ENCODE peak calls at places on chromosomes 2 and 18, in four cellular contexts. Q is CD4-positive, CD25-positive, alpha-beta regulatory T cell; N is lower leg skin; S is T-cell. U is an unnamed sample.

GRCh38 chr2:18171191-18172139 is 293.0 kb downstream of the KCNS3 start:
- DNase-seq in Q (no peak), N (peak), S (no peak), U (peak)

GRCh38 chr2:215946581-215946980 is 66.8 kb downstream of the MREG start:
- DNase-seq in Q (no peak), N (no peak), S (no peak), U (no peak)

GRCh38 chr2:11419781-11420180 is 46.2 kb downstream of the E2F6 start:
- DNase-seq in Q (no peak), N (no peak), S (no peak), U (no peak)

GRCh38 chr18:79805926-79806487 is 8.3 kb downstream of the KCNG2 start:
- DNase-seq in Q (no peak), N (no peak), S (no peak), U (no peak)

GRCh38 chr2:222561817-222562424 is 94.0 kb downstream of the FARSB start:
- DNase-seq in Q (peak), N (peak), S (no peak), U (peak)

GRCh38 chr2:45588158-45588829 is 22.8 kb downstream of the SRBD1 start:
- DNase-seq in Q (no peak), N (no peak), S (no peak), U (no peak)

GRCh38 chr2:123953848-123954247 is 71.2 kb upstream of the CNTNAP5 start:
- DNase-seq in Q (no peak), N (no peak), S (no peak), U (no peak)

GRCh38 chr2:145038041-145038525 is 518.2 kb upstream of the ZEB2 start:
- DNase-seq in Q (no peak), N (no peak), S (no peak), U (no peak)

GRCh38 chr2:46506131-46506706 is 26.9 kb downstream of the TMEM247 start:
- DNase-seq in Q (no peak), N (no peak), S (no peak), U (no peak)

GRCh38 chr18:55405655-55406373 is 182.2 kb downstream of the TCF4 start:
- DNase-seq in Q (no peak), N (peak), S (no peak), U (peak)

GRCh38 chr18:69795785-69796184 is 151.9 kb downstream of the CD226 start:
- DNase-seq in Q (no peak), N (no peak), S (no peak), U (no peak)

GRCh38 chr2:72883356-72883962 is 3.7 kb upstream of the SPR start:
- DNase-seq in Q (no peak), N (no peak), S (no peak), U (no peak)

GRCh38 chr18:79378416-79379250 is 17.1 kb upstream of the NFATC1 start:
- DNase-seq in Q (peak), N (peak), S (peak), U (peak)

GRCh38 chr2:170917219-170917851 is 11.7 kb upstream of the GORASP2 start:
- DNase-seq in Q (no peak), N (no peak), S (no peak), U (no peak)

GRCh38 chr2:73870084-73870483 is 22.7 kb upstream of the ACTG2 start:
- DNase-seq in Q (no peak), N (peak), S (no peak), U (peak)

GRCh38 chr2:225938991-225939390 is 539.5 kb downstream of the NYAP2 start:
- DNase-seq in Q (no peak), N (no peak), S (no peak), U (no peak)

GRCh38 chr2:39435254-39435653 is 1.8 kb downstream of the MAP4K3 start:
- DNase-seq in Q (no peak), N (no peak), S (no peak), U (no peak)

GRCh38 chr2:195660265-195660890 is 3.4 kb downstream of the SLC39A10 start:
- DNase-seq in Q (peak), N (peak), S (peak), U (peak)

GRCh38 chr18:21761471-21762115 is 21.0 kb downstream of the MIB1 start:
- DNase-seq in Q (no peak), N (no peak), S (no peak), U (no peak)

GRCh38 chr2:43333656-43334144 is 107.3 kb upstream of the ZFP36L2 start:
- DNase-seq in Q (no peak), N (peak), S (no peak), U (no peak)

GRCh38 chr2:147382322-147382948 is 462.4 kb upstream of the ACVR2A start:
- DNase-seq in Q (no peak), N (no peak), S (no peak), U (no peak)

GRCh38 chr18:676747-677544 is 19.5 kb downstream of the TYMS start:
- DNase-seq in Q (no peak), N (no peak), S (no peak), U (no peak)

GRCh38 chr18:23824235-23824634 is 135.0 kb downstream of the LAMA3 start:
- DNase-seq in Q (no peak), N (no peak), S (no peak), U (no peak)

GRCh38 chr2:170423919-170424318 is 246.0 kb downstream of the MYO3B start:
- DNase-seq in Q (no peak), N (no peak), S (no peak), U (no peak)

GRCh38 chr2:110770308-110770695 is 37.9 kb downstream of the ACOXL start:
- DNase-seq in Q (no peak), N (peak), S (no peak), U (no peak)

GRCh38 chr2:108182489-108182888 is 57.3 kb upstream of the SULT1C3 start:
- DNase-seq in Q (no peak), N (no peak), S (no peak), U (no peak)

GRCh38 chr2:241795021-241795999 is 13.7 kb upstream of the NEU4 start:
- DNase-seq in Q (no peak), N (peak), S (peak), U (no peak)

GRCh38 chr2:234555616-234556249 is 58.9 kb upstream of the ARL4C start:
- DNase-seq in Q (no peak), N (no peak), S (no peak), U (no peak)

GRCh38 chr18:3360211-3360610 is 89.8 kb upstream of the TGIF1 start:
- DNase-seq in Q (no peak), N (no peak), S (no peak), U (no peak)

GRCh38 chr2:18399601-18400000 is 160.9 kb downstream of the RDH14 start:
- DNase-seq in Q (no peak), N (no peak), S (no peak), U (no peak)